ENCODE peak calls at places on chromosomes 1 and 21, in four cellular contexts. Z is uterus; I is CD4-positive, CD25-positive, alpha-beta regulatory T cell; S is MM.1S. H is an unnamed sample.

GRCh38 chr1:14945132-14946010 is 208.2 kb upstream of the TMEM51 start:
- DNase-seq in Z (peak; percentile 76), I (no peak), S (no peak), H (no peak)

GRCh38 chr1:181647314-181648035 is 164.2 kb downstream of the CACNA1E start:
- DNase-seq in Z (no peak), I (no peak), S (no peak), H (no peak)

GRCh38 chr1:224558904-224559303 is 57.2 kb upstream of the CNIH3 start:
- DNase-seq in Z (no peak), I (no peak), S (no peak), H (no peak)

GRCh38 chr1:113608371-113608770 is 150.9 kb downstream of the PHTF1 start:
- DNase-seq in Z (no peak), I (no peak), S (no peak), H (no peak)

GRCh38 chr1:65021792-65022191 is 55.4 kb upstream of the JAK1 start:
- DNase-seq in Z (no peak), I (no peak), S (no peak), H (no peak)

GRCh38 chr1:74583365-74583764 is 71.0 kb upstream of the LRRC53 start:
- DNase-seq in Z (no peak), I (no peak), S (peak; percentile 77), H (no peak)

GRCh38 chr1:172654535-172654934 is 4.4 kb upstream of the FASLG start:
- DNase-seq in Z (no peak), I (no peak), S (no peak), H (no peak)

GRCh38 chr1:94004924-94005323 is 95.7 kb upstream of the GCLM start:
- DNase-seq in Z (no peak), I (no peak), S (no peak), H (no peak)

GRCh38 chr1:28021064-28021463 is 61.3 kb downstream of the XKR8 start:
- DNase-seq in Z (no peak), I (no peak), S (no peak), H (no peak)

GRCh38 chr1:154423303-154423987 is 18.3 kb downstream of the IL6R start:
- DNase-seq in Z (no peak), I (peak; percentile 29), S (no peak), H (no peak)

GRCh38 chr1:54969879-54970278 is 10.5 kb upstream of the TMEM61 start:
- DNase-seq in Z (no peak), I (no peak), S (no peak), H (no peak)

GRCh38 chr1:174789399-174789798 is 210.3 kb upstream of the CACYBP start:
- DNase-seq in Z (no peak), I (peak; percentile 11), S (peak; percentile 70), H (no peak)

GRCh38 chr1:218643281-218643680 is 298.1 kb downstream of the TGFB2 start:
- DNase-seq in Z (no peak), I (no peak), S (no peak), H (no peak)

GRCh38 chr21:42384999-42385398 is 10.9 kb downstream of the TMPRSS3 start:
- DNase-seq in Z (no peak), I (no peak), S (no peak), H (no peak)

GRCh38 chr1:175479521-175480342 is 263.7 kb downstream of the TNR start:
- DNase-seq in Z (no peak), I (no peak), S (no peak), H (no peak)

GRCh38 chr1:232218955-232219865 is 410.7 kb downstream of the SIPA1L2 start:
- DNase-seq in Z (no peak), I (no peak), S (no peak), H (no peak)

GRCh38 chr21:34599534-34600101 is 15.3 kb downstream of the RCAN1 start:
- DNase-seq in Z (no peak), I (no peak), S (no peak), H (no peak)

GRCh38 chr1:114468710-114469468 is 42.1 kb downstream of the TRIM33 start:
- DNase-seq in Z (no peak), I (no peak), S (no peak), H (no peak)

GRCh38 chr1:218377143-218377660 is 32.1 kb downstream of the TGFB2 start:
- DNase-seq in Z (no peak), I (peak; percentile 61), S (peak; percentile 86), H (no peak)

GRCh38 chr1:206557636-206558473 is 50.5 kb downstream of the RASSF5 start:
- DNase-seq in Z (no peak), I (peak; percentile 69), S (peak; percentile 50), H (no peak)

GRCh38 chr1:115651391-115651790 is 9.6 kb downstream of the VANGL1 start:
- DNase-seq in Z (no peak), I (no peak), S (no peak), H (no peak)

GRCh38 chr1:27643626-27644368 is 8.8 kb upstream of the FGR start:
- DNase-seq in Z (peak; percentile 41), I (peak; percentile 75), S (peak; percentile 63), H (peak; percentile 77)

GRCh38 chr1:22250724-22251123 is 107.8 kb upstream of the WNT4 start:
- DNase-seq in Z (no peak), I (no peak), S (no peak), H (no peak)

GRCh38 chr21:33058468-33059318 is 11.2 kb upstream of the OLIG1 start:
- DNase-seq in Z (no peak), I (no peak), S (no peak), H (no peak)

GRCh38 chr1:200872446-200873115 is at the start of gene GPR25:
- DNase-seq in Z (no peak), I (no peak), S (no peak), H (no peak)

GRCh38 chr21:41965447-41966340 is 11.9 kb upstream of the C2CD2 start:
- DNase-seq in Z (no peak), I (no peak), S (no peak), H (peak; percentile 7)

GRCh38 chr1:231544943-231545592 is 16.6 kb downstream of the TSNAX start:
- DNase-seq in Z (no peak), I (no peak), S (no peak), H (no peak)

GRCh38 chr1:93980320-93980744 is 71.1 kb upstream of the GCLM start:
- DNase-seq in Z (no peak), I (peak; percentile 6), S (no peak), H (no peak)

GRCh38 chr1:227390525-227390924 is 72.2 kb upstream of the CDC42BPA start:
- DNase-seq in Z (no peak), I (no peak), S (no peak), H (no peak)

GRCh38 chr1:6572653-6573383 is 7.0 kb upstream of the ZBTB48 start:
- DNase-seq in Z (no peak), I (no peak), S (no peak), H (no peak)

GRCh38 chr1:41343790-41344679 is 17.2 kb upstream of the FOXO6 start:
- DNase-seq in Z (no peak), I (peak; percentile 10), S (no peak), H (no peak)

GRCh38 chr21:32917392-32918135 is 108.2 kb upstream of the OLIG2 start:
- DNase-seq in Z (no peak), I (no peak), S (no peak), H (no peak)

GRCh38 chr1:173038875-173039554 is 11.7 kb downstream of the TNFSF18 start:
- DNase-seq in Z (no peak), I (peak; percentile 2), S (peak; percentile 10), H (no peak)

GRCh38 chr1:147539122-147539575 is 2.2 kb upstream of the BCL9 start:
- DNase-seq in Z (peak; percentile 53), I (no peak), S (no peak), H (peak; percentile 62)
- H3K4me1 ChIP-seq in Z (no peaks in the 10 kb centered on the region), I (peaks cover 42% of the 10 kb centered on the region), S (peaks cover 17% of the 10 kb centered on the region), H (no peaks in the 10 kb centered on the region)

GRCh38 chr1:68223714-68224113 is 8.6 kb downstream of the WLS start:
- DNase-seq in Z (peak; percentile 36), I (no peak), S (no peak), H (no peak)
- H3K4me1 ChIP-seq in Z (no peaks in the 10 kb centered on the region), I (no peaks in the 10 kb centered on the region), S (no peaks in the 10 kb centered on the region), H (no peaks in the 10 kb centered on the region)

DNA sequence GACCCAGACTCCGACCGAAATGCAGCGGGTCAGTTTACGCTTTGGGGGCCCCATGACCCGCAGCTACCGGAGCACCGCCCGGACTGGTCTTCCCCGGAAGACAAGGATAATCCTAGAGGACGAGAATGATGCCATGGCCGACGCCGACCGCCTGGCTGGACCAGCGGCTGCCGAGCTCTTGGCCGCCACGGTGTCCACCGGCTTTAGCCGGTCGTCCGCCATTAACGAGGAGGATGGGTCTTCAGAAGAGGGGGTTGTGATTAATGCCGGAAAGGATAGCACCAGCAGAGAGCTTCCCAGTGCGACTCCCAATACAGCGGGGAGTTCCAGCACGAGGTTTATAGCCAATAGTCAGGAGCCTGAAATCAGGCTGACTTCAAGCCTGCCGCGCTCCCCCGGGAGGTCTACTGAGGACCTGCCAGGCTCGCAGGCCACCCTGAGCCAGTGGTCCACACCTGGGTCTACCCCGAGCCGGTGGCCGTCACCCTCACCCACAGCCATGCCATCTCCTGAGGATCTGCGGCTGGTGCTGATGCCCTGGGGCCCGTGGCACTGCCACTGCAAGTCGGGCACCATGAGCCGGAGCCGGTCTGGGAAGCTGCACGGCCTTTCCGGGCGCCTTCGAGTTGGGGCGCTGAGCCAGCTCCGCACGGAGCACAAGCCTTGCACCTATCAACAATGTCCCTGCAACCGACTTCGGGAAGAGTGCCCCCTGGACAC is 534 bp downstream of the C1orf56 start:
- DNase-seq in Z (peak; percentile 71), I (peak; percentile 75), S (peak; percentile 39), H (peak; percentile 85)
- H3K4me1 ChIP-seq in Z (no peaks in the 10 kb centered on the region), I (peaks cover 55% of the 10 kb centered on the region), S (peaks cover 13% of the 10 kb centered on the region), H (peaks cover 25% of the 10 kb centered on the region)

GRCh38 chr1:25565626-25566025 is 22.2 kb downstream of the LDLRAP1 start:
- DNase-seq in Z (no peak), I (no peak), S (no peak), H (no peak)
- H3K4me1 ChIP-seq in Z (peaks cover 12% of the 10 kb centered on the region), I (peaks cover 79% of the 10 kb centered on the region), S (peaks cover 40% of the 10 kb centered on the region), H (no peaks in the 10 kb centered on the region)

GRCh38 chr1:87278791-87279190 is 49.9 kb upstream of the LMO4 start:
- DNase-seq in Z (no peak), I (no peak), S (no peak), H (no peak)
- H3K4me1 ChIP-seq in Z (no peaks in the 10 kb centered on the region), I (no peaks in the 10 kb centered on the region), S (no peaks in the 10 kb centered on the region), H (no peaks in the 10 kb centered on the region)

GRCh38 chr1:204284929-204285328 is 71.1 kb upstream of the GOLT1A start:
- DNase-seq in Z (no peak), I (no peak), S (no peak), H (no peak)

GRCh38 chr1:204280562-204280961 is 66.8 kb upstream of the GOLT1A start:
- DNase-seq in Z (no peak), I (no peak), S (no peak), H (no peak)

GRCh38 chr1:204280099-204280498 is 66.3 kb upstream of the GOLT1A start:
- DNase-seq in Z (no peak), I (no peak), S (no peak), H (no peak)

GRCh38 chr1:204283711-204284651 is 70.2 kb upstream of the GOLT1A start:
- DNase-seq in Z (no peak), I (no peak), S (no peak), H (no peak)

DNA sequence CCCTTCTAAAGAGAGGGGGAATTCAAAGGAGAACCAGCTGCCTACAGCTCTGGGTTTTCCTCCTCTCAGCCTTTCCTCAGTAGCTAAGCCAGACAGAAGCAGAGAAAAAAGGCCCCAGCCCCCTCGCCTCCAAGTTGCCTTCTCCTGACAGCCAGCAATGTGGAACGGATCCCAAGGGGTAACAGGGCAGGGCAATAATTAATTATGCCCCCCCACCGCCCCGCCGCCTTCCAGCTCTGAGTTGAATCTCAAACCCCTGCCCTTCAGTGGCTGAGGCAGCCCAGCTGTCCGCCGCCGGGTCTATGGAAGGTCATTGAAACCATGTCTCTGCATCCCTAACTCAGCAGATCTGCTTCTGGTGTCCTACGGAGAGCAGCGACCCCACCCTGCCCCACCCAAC is 69.0 kb upstream of the GOLT1A start:
- DNase-seq in Z (no peak), I (no peak), S (no peak), H (no peak)
- H3K4me1 ChIP-seq in Z (peaks cover 6% of the 10 kb centered on the region), I (peaks cover 13% of the 10 kb centered on the region), S (peaks cover 21% of the 10 kb centered on the region), H (peaks cover 66% of the 10 kb centered on the region)